ENCODE peak calls at places on chromosome 15, in five cellular contexts. One of them, this sample, is unnamed.

GRCh38 chr15:63521405-63522142 is 17.2 kb downstream of the USP3 start:
- DNase-seq in GM12878: no peak
- DNase-seq in HepG2: no peak
- DNase-seq in SK-N-SH: no peak
- DNase-seq in K562: peak
- DNase-seq in this sample: no peak

GRCh38 chr15:64926661-64927060 is 15.0 kb downstream of the ANKDD1A start:
- DNase-seq in HepG2: no peak
- DNase-seq in GM12878: no peak
- DNase-seq in SK-N-SH: no peak
- DNase-seq in K562: no peak
- DNase-seq in this sample: no peak

GRCh38 chr15:58593870-58594269 is 155.6 kb downstream of the ADAM10 start:
- DNase-seq in HepG2: no peak
- DNase-seq in K562: no peak
- DNase-seq in GM12878: no peak
- DNase-seq in SK-N-SH: no peak
- DNase-seq in this sample: no peak

GRCh38 chr15:97521894-97522293 is 438.6 kb upstream of the ARRDC4 start:
- DNase-seq in SK-N-SH: no peak
- DNase-seq in HepG2: no peak
- DNase-seq in K562: no peak
- DNase-seq in GM12878: no peak
- DNase-seq in this sample: no peak

GRCh38 chr15:67059127-67059553 is 6.3 kb upstream of the SMAD3 start:
- DNase-seq in K562: no peak
- DNase-seq in HepG2: peak
- DNase-seq in GM12878: no peak
- DNase-seq in SK-N-SH: no peak
- DNase-seq in this sample: no peak

GRCh38 chr15:37099321-37100108 is 834 bp downstream of the MEIS2 start:
- DNase-seq in HepG2: peak
- DNase-seq in K562: peak
- DNase-seq in SK-N-SH: peak
- DNase-seq in GM12878: no peak
- DNase-seq in this sample: peak

GRCh38 chr15:51341366-51342248 is at the start of gene GLDN:
- DNase-seq in SK-N-SH: peak
- DNase-seq in GM12878: no peak
- DNase-seq in K562: no peak
- DNase-seq in HepG2: no peak
- DNase-seq in this sample: no peak

GRCh38 chr15:92714071-92714456 is 58.5 kb upstream of the FAM174B start:
- DNase-seq in GM12878: no peak
- DNase-seq in HepG2: no peak
- DNase-seq in SK-N-SH: peak
- DNase-seq in K562: no peak
- DNase-seq in this sample: no peak

GRCh38 chr15:34588046-34588674 is 4.7 kb upstream of the GOLGA8B start:
- DNase-seq in SK-N-SH: peak
- DNase-seq in K562: peak
- DNase-seq in GM12878: no peak
- DNase-seq in HepG2: peak
- DNase-seq in this sample: peak

GRCh38 chr15:76349301-76350070 is 12.9 kb downstream of the ISL2 start:
- DNase-seq in HepG2: no peak
- DNase-seq in GM12878: no peak
- DNase-seq in SK-N-SH: no peak
- DNase-seq in K562: no peak
- DNase-seq in this sample: no peak

GRCh38 chr15:56817266-56817665 is 84.0 kb upstream of the ZNF280D start:
- DNase-seq in SK-N-SH: no peak
- DNase-seq in HepG2: no peak
- DNase-seq in GM12878: no peak
- DNase-seq in K562: no peak
- DNase-seq in this sample: no peak

GRCh38 chr15:56817690-56818089 is 84.4 kb upstream of the ZNF280D start:
- DNase-seq in HepG2: no peak
- DNase-seq in SK-N-SH: no peak
- DNase-seq in K562: no peak
- DNase-seq in GM12878: no peak
- DNase-seq in this sample: no peak

GRCh38 chr15:56813995-56814394 is 80.7 kb upstream of the ZNF280D start:
- DNase-seq in K562: no peak
- DNase-seq in HepG2: no peak
- DNase-seq in GM12878: no peak
- DNase-seq in SK-N-SH: no peak
- DNase-seq in this sample: no peak

GRCh38 chr15:56814429-56814828 is 81.1 kb upstream of the ZNF280D start:
- DNase-seq in SK-N-SH: no peak
- DNase-seq in GM12878: no peak
- DNase-seq in K562: no peak
- DNase-seq in HepG2: no peak
- DNase-seq in this sample: no peak

DNA sequence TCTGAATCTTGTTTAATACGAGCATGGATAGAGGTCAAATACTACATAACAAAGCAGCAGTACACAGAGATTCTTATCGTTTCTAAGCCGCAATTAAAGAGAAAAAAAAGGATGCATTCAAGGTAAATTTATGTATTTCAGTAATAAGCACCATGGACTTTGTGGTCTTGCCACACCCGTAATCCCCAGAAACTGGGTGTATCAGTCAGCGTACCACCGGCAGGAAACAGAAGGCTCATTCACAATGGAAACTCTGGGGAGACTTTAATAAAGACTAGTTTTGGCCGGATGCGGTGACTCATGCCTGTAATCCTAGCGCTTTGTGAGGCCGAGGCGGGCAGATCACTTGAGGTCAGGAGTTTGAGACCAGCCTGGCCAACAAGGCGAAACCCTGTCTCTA is 81.9 kb upstream of the ZNF280D start:
- DNase-seq in SK-N-SH: no peak
- DNase-seq in HepG2: no peak
- DNase-seq in GM12878: no peak
- DNase-seq in K562: peak
- DNase-seq in this sample: peak
- TF ChIP-seq MAX in SK-N-SH: no peak
- TF ChIP-seq MAX in HepG2: no peak
- TF ChIP-seq MAX in GM12878: no peak
- TF ChIP-seq MAX in K562: no peak
- TF ChIP-seq MAX in this sample: no peak

GRCh38 chr15:94855018-94855408 is 623.7 kb downstream of the MCTP2 start:
- DNase-seq in GM12878: no peak
- DNase-seq in K562: no peak
- DNase-seq in HepG2: no peak
- DNase-seq in SK-N-SH: no peak
- DNase-seq in this sample: no peak
- TF ChIP-seq POLR2AphosphoS5 in GM12878: no peak
- TF ChIP-seq POLR2AphosphoS5 in K562: no peak
- TF ChIP-seq POLR2AphosphoS5 in HepG2: no peak
- TF ChIP-seq POLR2AphosphoS5 in SK-N-SH: no peak
- TF ChIP-seq POLR2AphosphoS5 in this sample: no peak

DNA sequence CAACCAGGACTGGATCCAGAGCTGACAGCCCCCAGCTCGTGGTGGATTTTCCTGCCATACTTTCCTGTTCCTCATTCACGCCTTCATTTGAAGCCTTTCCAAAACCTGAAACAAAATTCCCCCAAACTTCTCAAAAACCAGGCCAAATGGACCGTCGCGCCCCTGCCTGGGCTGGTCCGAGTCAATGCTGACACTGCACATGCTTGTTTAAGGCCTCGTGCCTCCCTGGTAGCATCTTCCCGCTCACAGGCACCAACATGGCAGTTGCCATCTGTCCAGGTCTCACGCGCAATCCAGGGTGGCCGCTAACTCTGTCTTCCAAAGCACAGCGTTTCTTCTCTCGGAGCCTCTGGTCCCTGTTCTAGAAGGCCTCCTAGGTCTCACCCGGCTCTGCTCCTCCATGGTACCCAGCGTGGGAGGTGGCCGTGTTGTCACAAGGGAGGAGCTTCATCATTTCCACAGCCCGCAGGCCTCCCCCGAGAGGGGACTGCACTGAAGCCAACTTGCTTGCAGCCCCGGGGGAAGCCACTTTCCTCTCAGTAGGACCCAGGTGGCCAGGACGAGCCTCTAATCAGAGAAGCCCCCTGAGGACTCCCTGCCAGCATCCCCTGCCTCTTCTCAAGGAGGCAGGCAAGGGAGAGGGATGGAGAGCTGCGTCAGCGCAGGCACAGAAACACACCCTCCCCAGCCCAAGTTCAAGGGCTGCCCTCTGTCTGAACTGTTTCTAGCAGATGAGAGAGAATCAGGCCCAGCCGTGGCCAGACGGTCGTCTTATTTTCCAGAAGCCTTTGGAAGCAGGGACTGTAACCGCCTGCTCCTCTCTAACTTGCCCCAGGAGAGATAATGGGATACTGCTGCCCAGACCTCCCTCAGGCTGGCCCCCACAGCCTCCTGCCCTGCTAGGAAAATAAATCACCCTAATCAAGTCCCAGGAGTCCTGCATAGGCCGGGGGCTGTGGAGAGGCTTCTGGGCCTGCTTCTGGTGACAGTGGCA is 152.8 kb upstream of the TLE3 start:
- DNase-seq in K562: no peak
- DNase-seq in SK-N-SH: peak
- DNase-seq in GM12878: no peak
- DNase-seq in HepG2: no peak
- DNase-seq in this sample: no peak
- TF ChIP-seq REST in K562: no peak
- TF ChIP-seq REST in SK-N-SH: no peak
- TF ChIP-seq REST in GM12878: no peak
- TF ChIP-seq REST in HepG2: no peak
- TF ChIP-seq REST in this sample: no peak

GRCh38 chr15:100078511-100079220 is 263.1 kb downstream of the ADAMTS17 start:
- DNase-seq in SK-N-SH: no peak
- DNase-seq in K562: no peak
- DNase-seq in HepG2: no peak
- DNase-seq in GM12878: no peak
- DNase-seq in this sample: no peak
- TF ChIP-seq MAX in SK-N-SH: no peak
- TF ChIP-seq MAX in K562: no peak
- TF ChIP-seq MAX in HepG2: no peak
- TF ChIP-seq MAX in GM12878: no peak
- TF ChIP-seq MAX in this sample: no peak

GRCh38 chr15:95601525-95601924 is 729.0 kb upstream of the NR2F2 start:
- DNase-seq in HepG2: no peak
- DNase-seq in K562: no peak
- DNase-seq in GM12878: no peak
- DNase-seq in SK-N-SH: no peak
- DNase-seq in this sample: no peak

GRCh38 chr15:95605098-95605497 is 725.4 kb upstream of the NR2F2 start:
- DNase-seq in K562: no peak
- DNase-seq in GM12878: no peak
- DNase-seq in HepG2: no peak
- DNase-seq in SK-N-SH: no peak
- DNase-seq in this sample: no peak

GRCh38 chr15:95606551-95606950 is 723.9 kb upstream of the NR2F2 start:
- DNase-seq in HepG2: no peak
- DNase-seq in SK-N-SH: no peak
- DNase-seq in K562: no peak
- DNase-seq in GM12878: no peak
- DNase-seq in this sample: no peak

GRCh38 chr15:95604634-95605036 is 725.9 kb upstream of the NR2F2 start:
- DNase-seq in K562: no peak
- DNase-seq in GM12878: no peak
- DNase-seq in HepG2: no peak
- DNase-seq in SK-N-SH: no peak
- DNase-seq in this sample: no peak

DNA sequence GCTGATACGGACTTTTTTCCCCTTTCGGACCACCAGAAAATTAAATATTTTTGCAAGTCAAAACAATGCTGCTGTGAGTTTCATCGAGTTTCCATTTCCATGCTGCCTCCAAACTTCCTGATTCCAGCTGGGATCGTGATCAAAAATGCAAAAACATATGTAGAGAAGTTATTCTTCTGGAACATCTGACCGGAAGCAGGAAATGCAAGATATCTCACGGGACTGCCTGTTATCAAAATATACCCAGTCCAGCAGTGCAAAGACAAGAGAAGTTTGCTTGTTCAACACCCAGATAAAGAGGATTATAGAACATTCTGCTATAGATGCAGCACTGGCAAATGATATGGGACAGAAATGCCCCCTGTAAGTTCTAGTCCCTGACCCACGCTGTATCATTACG is 726.7 kb upstream of the NR2F2 start:
- DNase-seq in GM12878: no peak
- DNase-seq in HepG2: no peak
- DNase-seq in SK-N-SH: no peak
- DNase-seq in K562: no peak
- DNase-seq in this sample: no peak
- TF ChIP-seq POLR2AphosphoS5 in GM12878: no peak
- TF ChIP-seq POLR2AphosphoS5 in HepG2: no peak
- TF ChIP-seq POLR2AphosphoS5 in SK-N-SH: no peak
- TF ChIP-seq POLR2AphosphoS5 in K562: no peak
- TF ChIP-seq POLR2AphosphoS5 in this sample: no peak

GRCh38 chr15:53982876-53983275 is 4.6 kb downstream of the UNC13C start:
- DNase-seq in GM12878: no peak
- DNase-seq in K562: no peak
- DNase-seq in HepG2: no peak
- DNase-seq in SK-N-SH: no peak
- DNase-seq in this sample: no peak
- TF ChIP-seq REST in GM12878: no peak
- TF ChIP-seq REST in K562: no peak
- TF ChIP-seq REST in HepG2: no peak
- TF ChIP-seq REST in SK-N-SH: no peak
- TF ChIP-seq REST in this sample: no peak

GRCh38 chr15:28943611-28944230 is 57.9 kb downstream of the APBA2 start:
- DNase-seq in K562: no peak
- DNase-seq in GM12878: no peak
- DNase-seq in HepG2: no peak
- DNase-seq in SK-N-SH: no peak
- DNase-seq in this sample: no peak

GRCh38 chr15:28944286-28944685 is 58.5 kb downstream of the APBA2 start:
- DNase-seq in GM12878: no peak
- DNase-seq in HepG2: no peak
- DNase-seq in SK-N-SH: no peak
- DNase-seq in K562: no peak
- DNase-seq in this sample: no peak

GRCh38 chr15:28943146-28943545 is 57.4 kb downstream of the APBA2 start:
- DNase-seq in K562: no peak
- DNase-seq in HepG2: no peak
- DNase-seq in GM12878: no peak
- DNase-seq in SK-N-SH: no peak
- DNase-seq in this sample: no peak

GRCh38 chr15:28942521-28943035 is 56.8 kb downstream of the APBA2 start:
- DNase-seq in SK-N-SH: no peak
- DNase-seq in GM12878: no peak
- DNase-seq in K562: no peak
- DNase-seq in HepG2: no peak
- DNase-seq in this sample: no peak

GRCh38 chr15:28942046-28942445 is 56.3 kb downstream of the APBA2 start:
- DNase-seq in HepG2: no peak
- DNase-seq in GM12878: no peak
- DNase-seq in K562: no peak
- DNase-seq in SK-N-SH: no peak
- DNase-seq in this sample: no peak
- TF ChIP-seq MAX in HepG2: no peak
- TF ChIP-seq MAX in GM12878: no peak
- TF ChIP-seq MAX in K562: no peak
- TF ChIP-seq MAX in SK-N-SH: no peak
- TF ChIP-seq MAX in this sample: no peak

This sample was measured in HCT116.